ENCODE peak calls at places on chromosomes 6 and 20, in six cellular contexts. One of them, this sample, is unnamed.

GRCh38 chr6:152356659-152357058 is 280.5 kb downstream of the SYNE1 start:
- DNase-seq in H1: no peak
- DNase-seq in HCT116: peak; percentile 27
- DNase-seq in GM12878: no peak
- DNase-seq in WTC11: no peak
- DNase-seq in K562: no peak
- DNase-seq in this sample: peak; percentile 63

GRCh38 chr6:36209606-36210005 is 13.1 kb downstream of the BRPF3 start:
- DNase-seq in HCT116: no peak
- DNase-seq in GM12878: no peak
- DNase-seq in K562: no peak
- DNase-seq in WTC11: no peak
- DNase-seq in H1: no peak
- DNase-seq in this sample: peak; percentile 16

GRCh38 chr6:1496092-1496491 is 106.7 kb downstream of the FOXF2 start:
- DNase-seq in K562: no peak
- DNase-seq in WTC11: no peak
- DNase-seq in GM12878: no peak
- DNase-seq in H1: no peak
- DNase-seq in HCT116: no peak
- DNase-seq in this sample: no peak

GRCh38 chr6:137024172-137024990 is 20.4 kb downstream of the IL20RA start:
- DNase-seq in HCT116: no peak
- DNase-seq in H1: no peak
- DNase-seq in GM12878: no peak
- DNase-seq in K562: no peak
- DNase-seq in WTC11: no peak
- DNase-seq in this sample: no peak

GRCh38 chr20:61436268-61436667 is 184.2 kb downstream of the CDH4 start:
- DNase-seq in H1: no peak
- DNase-seq in WTC11: no peak
- DNase-seq in GM12878: no peak
- DNase-seq in HCT116: no peak
- DNase-seq in K562: no peak
- DNase-seq in this sample: no peak

GRCh38 chr6:88089708-88090107 is 42.1 kb downstream of the SPACA1 start:
- DNase-seq in GM12878: no peak
- DNase-seq in HCT116: no peak
- DNase-seq in WTC11: no peak
- DNase-seq in H1: no peak
- DNase-seq in K562: no peak
- DNase-seq in this sample: no peak

GRCh38 chr6:54640911-54641310 is 205.7 kb upstream of the FAM83B start:
- DNase-seq in K562: no peak
- DNase-seq in GM12878: no peak
- DNase-seq in HCT116: no peak
- DNase-seq in WTC11: no peak
- DNase-seq in H1: no peak
- DNase-seq in this sample: no peak

GRCh38 chr6:84522135-84522535 is 242.3 kb downstream of the TBX18 start:
- DNase-seq in K562: no peak
- DNase-seq in WTC11: no peak
- DNase-seq in HCT116: peak; percentile 29
- DNase-seq in GM12878: no peak
- DNase-seq in H1: no peak
- DNase-seq in this sample: no peak

GRCh38 chr6:63509652-63510352 is 62.5 kb upstream of the LOC128125822 start:
- DNase-seq in WTC11: no peak
- DNase-seq in K562: no peak
- DNase-seq in H1: no peak
- DNase-seq in HCT116: no peak
- DNase-seq in GM12878: no peak
- DNase-seq in this sample: peak; percentile 99

GRCh38 chr6:131073577-131073976 is 10.5 kb upstream of the EPB41L2 start:
- DNase-seq in K562: no peak
- DNase-seq in H1: no peak
- DNase-seq in HCT116: no peak
- DNase-seq in GM12878: no peak
- DNase-seq in WTC11: no peak
- DNase-seq in this sample: no peak

GRCh38 chr6:31356946-31357466 is at the start of gene HLA-B:
- DNase-seq in GM12878: peak; percentile 87
- DNase-seq in WTC11: no peak
- DNase-seq in H1: peak; percentile 53
- DNase-seq in K562: no peak
- DNase-seq in HCT116: peak; percentile 47
- DNase-seq in this sample: peak; percentile 49

GRCh38 chr20:24798930-24799705 is 150.0 kb upstream of the CST7 start:
- DNase-seq in GM12878: no peak
- DNase-seq in H1: no peak
- DNase-seq in HCT116: no peak
- DNase-seq in WTC11: no peak
- DNase-seq in K562: no peak
- DNase-seq in this sample: no peak

GRCh38 chr20:21099653-21100589 is 6.2 kb downstream of the LINC00237 start:
- DNase-seq in H1: peak; percentile 68
- DNase-seq in K562: peak; percentile 17
- DNase-seq in GM12878: no peak
- DNase-seq in HCT116: no peak
- DNase-seq in WTC11: peak; percentile 60
- DNase-seq in this sample: no peak

GRCh38 chr6:14108571-14109410 is 8.8 kb upstream of the CD83 start:
- DNase-seq in GM12878: peak; percentile 97
- DNase-seq in HCT116: no peak
- DNase-seq in WTC11: no peak
- DNase-seq in H1: no peak
- DNase-seq in K562: peak; percentile 68
- DNase-seq in this sample: no peak

GRCh38 chr6:50098306-50098705 is 48.6 kb upstream of the DEFB112 start:
- DNase-seq in H1: no peak
- DNase-seq in GM12878: no peak
- DNase-seq in K562: no peak
- DNase-seq in WTC11: no peak
- DNase-seq in HCT116: no peak
- DNase-seq in this sample: no peak

GRCh38 chr6:166591026-166591425 is 4.5 kb upstream of the RAMACL start:
- DNase-seq in WTC11: no peak
- DNase-seq in K562: no peak
- DNase-seq in GM12878: no peak
- DNase-seq in H1: no peak
- DNase-seq in HCT116: no peak
- DNase-seq in this sample: no peak

GRCh38 chr6:52089758-52090348 is 2.4 kb upstream of the PKHD1 start:
- DNase-seq in H1: no peak
- DNase-seq in K562: no peak
- DNase-seq in GM12878: no peak
- DNase-seq in HCT116: no peak
- DNase-seq in WTC11: no peak
- DNase-seq in this sample: no peak

GRCh38 chr6:113006494-113006893 is 659.4 kb downstream of the RFPL4B start:
- DNase-seq in HCT116: no peak
- DNase-seq in GM12878: no peak
- DNase-seq in H1: no peak
- DNase-seq in K562: no peak
- DNase-seq in WTC11: no peak
- DNase-seq in this sample: no peak

DNA sequence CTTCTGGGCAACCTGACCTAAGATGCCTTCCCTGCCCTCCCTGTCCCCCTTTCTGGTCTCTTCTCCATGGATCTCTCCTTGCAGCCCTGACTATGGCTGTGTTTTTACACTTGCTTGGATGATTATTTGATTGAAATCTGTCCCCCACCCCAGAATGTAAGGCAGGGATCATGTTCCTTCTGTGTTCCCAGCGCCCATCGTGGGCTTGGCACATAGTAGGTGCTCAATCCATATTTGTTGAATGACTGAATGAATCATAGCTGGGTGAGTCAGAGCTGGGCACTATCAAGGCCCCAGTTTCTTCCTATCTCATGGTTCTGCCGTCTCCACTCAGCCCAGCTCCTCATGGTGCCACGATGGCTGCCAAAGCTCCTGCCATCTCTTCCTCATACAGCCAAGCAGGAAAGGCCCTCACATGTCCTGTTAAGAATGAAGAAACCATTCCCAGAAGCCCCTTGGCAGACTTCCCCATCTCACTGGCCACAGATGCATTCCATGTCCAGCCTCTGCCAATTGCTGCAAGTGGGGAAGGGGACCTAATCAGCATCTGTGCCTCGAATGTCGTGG is 29.0 kb downstream of the CEBPB start:
- DNase-seq in HCT116: no peak
- DNase-seq in K562: no peak
- DNase-seq in WTC11: no peak
- DNase-seq in H1: no peak
- DNase-seq in GM12878: no peak
- DNase-seq in this sample: no peak
- TF ChIP-seq ATF3 in HCT116: no peak
- TF ChIP-seq ATF3 in K562: no peak
- TF ChIP-seq ATF3 in WTC11: no peak
- TF ChIP-seq ATF3 in H1: no peak
- TF ChIP-seq ATF3 in GM12878: no peak
- TF ChIP-seq ATF3 in this sample: no peak

GRCh38 chr20:56422131-56422823 is 10.2 kb downstream of the CASS4 start:
- DNase-seq in K562: no peak
- DNase-seq in WTC11: no peak
- DNase-seq in H1: no peak
- DNase-seq in HCT116: peak; percentile 38
- DNase-seq in GM12878: no peak
- DNase-seq in this sample: peak; percentile 81
- TF ChIP-seq ATF3 in K562: no peak
- TF ChIP-seq ATF3 in WTC11: no peak
- TF ChIP-seq ATF3 in H1: no peak
- TF ChIP-seq ATF3 in HCT116: no peak
- TF ChIP-seq ATF3 in GM12878: no peak
- TF ChIP-seq ATF3 in this sample: no peak

DNA sequence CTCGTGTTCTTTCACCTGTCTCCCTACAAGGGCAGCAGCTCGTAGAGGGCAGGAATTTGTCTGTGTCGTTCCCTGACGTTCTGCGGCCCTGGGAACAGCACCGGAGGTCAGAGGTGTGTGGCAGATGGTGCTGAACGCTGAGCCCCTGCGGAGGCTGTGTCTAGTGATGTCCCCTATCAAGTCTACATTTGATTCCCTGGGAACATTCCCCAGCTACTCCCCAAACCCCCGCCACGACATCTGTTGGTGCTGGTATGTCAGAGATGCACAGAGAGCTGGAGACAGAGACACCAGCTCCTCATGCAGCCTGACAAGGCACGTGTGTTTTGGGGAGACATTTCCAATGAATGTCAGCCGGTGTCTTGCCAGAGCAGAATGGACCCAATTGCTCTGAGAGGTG is 7.7 kb downstream of the PMEPA1 start:
- DNase-seq in HCT116: no peak
- DNase-seq in K562: no peak
- DNase-seq in WTC11: no peak
- DNase-seq in GM12878: no peak
- DNase-seq in H1: no peak
- DNase-seq in this sample: no peak
- TF ChIP-seq ATF3 in HCT116: no peak
- TF ChIP-seq ATF3 in K562: no peak
- TF ChIP-seq ATF3 in WTC11: no peak
- TF ChIP-seq ATF3 in GM12878: no peak
- TF ChIP-seq ATF3 in H1: no peak
- TF ChIP-seq ATF3 in this sample: no peak

GRCh38 chr20:4966826-4967751 is 34.2 kb downstream of the SLC23A2 start:
- DNase-seq in WTC11: no peak
- DNase-seq in K562: no peak
- DNase-seq in H1: no peak
- DNase-seq in HCT116: no peak
- DNase-seq in GM12878: no peak
- DNase-seq in this sample: peak; percentile 86
- TF ChIP-seq ATF3 in WTC11: no peak
- TF ChIP-seq ATF3 in K562: no peak
- TF ChIP-seq ATF3 in H1: no peak
- TF ChIP-seq ATF3 in HCT116: no peak
- TF ChIP-seq ATF3 in GM12878: no peak
- TF ChIP-seq ATF3 in this sample: no peak

GRCh38 chr6:125853168-125853567 is 62.4 kb downstream of the NCOA7 start:
- DNase-seq in H1: no peak
- DNase-seq in HCT116: no peak
- DNase-seq in K562: no peak
- DNase-seq in GM12878: no peak
- DNase-seq in WTC11: no peak
- DNase-seq in this sample: no peak
- TF ChIP-seq ATF3 in H1: no peak
- TF ChIP-seq ATF3 in HCT116: no peak
- TF ChIP-seq ATF3 in K562: no peak
- TF ChIP-seq ATF3 in GM12878: no peak
- TF ChIP-seq ATF3 in WTC11: no peak
- TF ChIP-seq ATF3 in this sample: no peak

DNA sequence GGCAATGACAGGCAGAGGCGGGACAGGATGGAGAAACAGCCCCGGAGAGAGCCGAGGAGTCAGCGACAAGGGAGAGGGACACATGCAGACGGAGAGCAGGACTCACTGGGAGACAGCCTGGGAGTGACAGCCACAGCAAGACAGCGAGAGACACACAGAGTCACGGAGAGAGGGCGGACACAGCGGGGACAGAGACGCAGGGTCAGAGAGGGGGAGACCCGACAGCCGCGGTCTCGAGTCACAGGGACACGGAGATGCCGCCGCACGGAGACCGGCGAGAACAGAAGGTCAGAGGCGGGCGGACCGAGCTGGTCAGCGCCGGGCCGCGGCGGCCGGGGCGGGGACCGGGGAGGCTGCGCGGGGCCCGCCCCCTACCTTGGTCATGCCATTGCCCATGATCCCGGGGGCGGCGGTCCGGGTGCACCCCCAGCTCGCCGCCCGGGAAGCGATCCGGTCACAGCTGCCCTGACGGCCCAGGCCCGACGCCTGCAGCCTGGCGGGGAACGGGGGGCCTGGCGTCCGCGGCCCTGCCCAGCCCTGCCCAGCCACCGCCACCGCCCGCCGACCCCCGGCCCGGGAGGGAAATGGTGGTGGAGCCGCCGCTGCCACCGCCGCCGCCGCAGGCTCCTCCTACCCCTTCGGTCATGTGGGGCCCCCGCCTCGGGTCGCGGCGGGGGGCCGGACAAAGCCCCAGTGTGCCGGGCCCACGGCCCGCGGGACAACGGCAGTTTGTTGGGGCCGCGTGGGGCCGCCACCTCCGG is at the start of the genes DUSP15 and TTLL9:
- DNase-seq in K562: peak; percentile 65
- DNase-seq in H1: peak; percentile 79
- DNase-seq in GM12878: no peak
- DNase-seq in WTC11: peak; percentile 60
- DNase-seq in HCT116: no peak
- DNase-seq in this sample: no peak
- TF ChIP-seq ATF3 in K562: no peak
- TF ChIP-seq ATF3 in H1: no peak
- TF ChIP-seq ATF3 in GM12878: no peak
- TF ChIP-seq ATF3 in WTC11: no peak
- TF ChIP-seq ATF3 in HCT116: no peak
- TF ChIP-seq ATF3 in this sample: peak; percentile 18

This sample was measured in HepG2.